ENCODE peak calls at places on chromosomes 6 and 20, in seven cellular contexts. A is endothelial cell of umbilical vein, M is fibroblast of lung, T is lower lobe of right lung, X is tibial artery, O is esophagus squamous epithelium, E is adrenal gland. Y is an unnamed sample. For H3K36me3, the result is how much of the 10 kb centered on the place peaks cover.

GRCh38 chr6:121321282-121321681 is 13.0 kb downstream of the TBC1D32 start:
- DNase-seq in A (no peak), M (no peak), T (no peak), X (no peak), O (no peak), E (no peak), Y (no peak)

GRCh38 chr6:33105386-33105785 is 29.6 kb downstream of the HLA-DPB1 start:
- DNase-seq in A (no peak), M (no peak), T (no peak), X (no peak), O (no peak), E (no peak), Y (no peak)

GRCh38 chr20:63966172-63966943 is 3.4 kb downstream of the ZNF512B start:
- DNase-seq in A (no peak), M (no peak), T (peak), X (no peak), O (no peak), E (peak), Y (no peak)

GRCh38 chr6:26388441-26388840 is 5.5 kb downstream of the BTN2A2 start:
- DNase-seq in A (no peak), M (no peak), T (no peak), X (no peak), O (no peak), E (no peak), Y (no peak)

GRCh38 chr6:17705428-17705777 is 1.3 kb downstream of the NUP153 start:
- DNase-seq in A (peak), M (peak), T (no peak), X (peak), O (no peak), E (peak), Y (peak)

GRCh38 chr20:19943021-19943659 is 74.0 kb upstream of the NAA20 start:
- DNase-seq in A (peak), M (no peak), T (peak), X (no peak), O (no peak), E (no peak), Y (no peak)

GRCh38 chr6:127200114-127200513 is 66.5 kb upstream of the RNF146 start:
- DNase-seq in A (no peak), M (no peak), T (no peak), X (no peak), O (no peak), E (no peak), Y (no peak)

GRCh38 chr6:33215281-33215680 is 7.0 kb downstream of the RING1 start:
- DNase-seq in A (no peak), M (no peak), T (no peak), X (no peak), O (no peak), E (no peak), Y (no peak)

GRCh38 chr6:4804095-4804494 is 27.9 kb downstream of the CDYL start:
- DNase-seq in A (no peak), M (peak), T (no peak), X (no peak), O (no peak), E (no peak), Y (no peak)

GRCh38 chr20:49599746-49600113 is 31.8 kb upstream of the PTGIS start:
- DNase-seq in A (no peak), M (no peak), T (no peak), X (no peak), O (no peak), E (no peak), Y (no peak)

GRCh38 chr6:167578371-167578901 is 248.3 kb upstream of the AFDN start:
- DNase-seq in A (no peak), M (no peak), T (no peak), X (no peak), O (no peak), E (no peak), Y (peak)

GRCh38 chr6:28587011-28587745 is 61.5 kb downstream of the GPX5 start:
- DNase-seq in A (no peak), M (peak), T (peak), X (no peak), O (no peak), E (peak), Y (no peak)

GRCh38 chr6:87274660-87275273 is 47.6 kb upstream of the SMIM8 start:
- DNase-seq in A (no peak), M (peak), T (no peak), X (no peak), O (no peak), E (peak), Y (no peak)

GRCh38 chr6:37056112-37056403 is 50.6 kb downstream of the FGD2 start:
- DNase-seq in A (no peak), M (no peak), T (no peak), X (no peak), O (no peak), E (no peak), Y (no peak)

GRCh38 chr6:104625536-104625935 is 234.2 kb downstream of the HACE1 start:
- DNase-seq in A (no peak), M (peak), T (no peak), X (no peak), O (no peak), E (no peak), Y (no peak)

GRCh38 chr20:48215536-48215935 is 430.3 kb upstream of the SULF2 start:
- DNase-seq in A (no peak), M (no peak), T (no peak), X (no peak), O (no peak), E (no peak), Y (no peak)

GRCh38 chr6:170311696-170312095 is 5.1 kb downstream of the FAM120B start:
- DNase-seq in A (no peak), M (no peak), T (no peak), X (no peak), O (no peak), E (no peak), Y (no peak)

GRCh38 chr20:22561965-22562581 is 22.3 kb downstream of the FOXA2 start:
- DNase-seq in A (no peak), M (no peak), T (no peak), X (no peak), O (no peak), E (no peak), Y (no peak)

GRCh38 chr6:692356-692851 is 535 bp downstream of the EXOC2 start:
- DNase-seq in A (peak), M (no peak), T (peak), X (no peak), O (no peak), E (peak), Y (peak)

GRCh38 chr20:8212286-8212685 is 80.2 kb downstream of the PLCB1 start:
- DNase-seq in A (peak), M (peak), T (no peak), X (no peak), O (no peak), E (no peak), Y (no peak)

GRCh38 chr6:37732688-37733087 is 35.0 kb upstream of the MDGA1 start:
- DNase-seq in A (no peak), M (no peak), T (no peak), X (no peak), O (no peak), E (no peak), Y (no peak)

GRCh38 chr6:14819001-14819400 is 426.9 kb upstream of the JARID2 start:
- DNase-seq in A (no peak), M (no peak), T (no peak), X (no peak), O (no peak), E (no peak), Y (no peak)

GRCh38 chr6:163416640-163417253 is 2.2 kb downstream of the QKI start:
- DNase-seq in A (peak), M (peak), T (no peak), X (peak), O (no peak), E (no peak), Y (no peak)

GRCh38 chr6:163780993-163781392 is 366.5 kb downstream of the QKI start:
- DNase-seq in A (no peak), M (peak), T (no peak), X (peak), O (no peak), E (no peak), Y (no peak)

GRCh38 chr6:125986295-125986955 is at the start of gene TRMT11:
- DNase-seq in A (peak), M (peak), T (peak), X (peak), O (peak), E (peak), Y (peak)
- H3K27ac ChIP-seq in A (peak), M (peak), T (peak), X (peak), O (peak), E (peak), Y (peak)

GRCh38 chr20:1375515-1375914 is 17.3 kb downstream of the FKBP1A start:
- DNase-seq in A (peak), M (peak), T (no peak), X (no peak), O (no peak), E (no peak), Y (no peak)
- H3K36me3 ChIP-seq in A (under half), M (under half), T (under half), X (under half), O (under half), E (under half), Y (under half)

DNA sequence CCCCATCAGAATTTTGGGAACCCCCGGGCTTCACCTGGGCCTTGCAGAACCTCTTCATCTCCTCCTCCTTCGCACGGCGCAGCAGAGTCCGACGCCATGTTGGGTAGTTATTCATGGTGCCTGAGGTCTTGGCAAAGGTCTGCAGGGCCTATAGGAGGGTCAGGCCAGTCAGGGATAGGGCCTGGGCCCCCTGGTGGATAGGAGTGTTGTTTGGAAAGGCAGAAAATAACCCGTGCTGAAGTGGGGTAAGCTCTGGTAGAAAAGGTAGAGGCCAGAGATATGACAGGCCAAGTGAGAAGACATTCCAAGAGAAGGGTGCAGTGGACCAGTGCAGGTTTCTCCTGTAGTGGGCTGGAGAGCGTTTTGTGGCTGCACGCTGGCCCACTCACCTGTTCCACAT is 4.9 kb downstream of the SMPD2 start:
- DNase-seq in A (no peak), M (no peak), T (no peak), X (no peak), O (no peak), E (no peak), Y (no peak)
- TF ChIP-seq CTCF in A (no peak), M (no peak), T (no peak), X (no peak), O (no peak), E (no peak), Y (no peak)

GRCh38 chr6:112244428-112244827 is 9.9 kb downstream of the LAMA4 start:
- DNase-seq in A (peak), M (no peak), T (no peak), X (no peak), O (no peak), E (no peak), Y (no peak)

GRCh38 chr6:112247275-112247674 is 7.1 kb downstream of the LAMA4 start:
- DNase-seq in A (no peak), M (no peak), T (no peak), X (no peak), O (no peak), E (no peak), Y (no peak)

GRCh38 chr6:112243861-112244415 is 10.4 kb downstream of the LAMA4 start:
- DNase-seq in A (peak), M (no peak), T (no peak), X (no peak), O (no peak), E (no peak), Y (no peak)

GRCh38 chr6:112241820-112242443 is 12.4 kb downstream of the LAMA4 start:
- DNase-seq in A (peak), M (no peak), T (no peak), X (no peak), O (no peak), E (no peak), Y (no peak)

GRCh38 chr6:112245511-112246203 is 8.7 kb downstream of the LAMA4 start:
- DNase-seq in A (peak), M (peak), T (no peak), X (no peak), O (no peak), E (no peak), Y (no peak)
- H3K27ac ChIP-seq in A (peak), M (peak), T (peak), X (peak), O (no peak), E (no peak), Y (peak)

DNA sequence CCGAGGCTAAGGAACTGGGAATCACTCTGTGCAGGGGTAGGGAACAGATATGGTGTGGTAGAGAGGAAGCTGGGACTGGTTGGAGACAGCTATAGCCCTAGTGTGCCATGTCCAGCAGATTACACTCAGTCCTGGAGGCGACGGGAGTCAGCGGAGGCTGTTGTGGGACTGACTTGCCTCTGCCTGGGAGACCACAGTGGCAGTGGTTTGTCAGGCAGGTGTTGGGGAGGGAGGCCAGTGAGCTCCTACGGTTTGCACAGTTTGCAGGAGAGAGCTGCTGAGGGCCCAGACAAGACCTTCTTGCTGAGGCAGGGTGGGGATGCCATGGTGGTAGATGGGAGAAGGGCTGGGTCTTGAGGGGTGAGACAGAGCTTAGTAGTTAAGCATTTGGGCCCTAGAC is 4.9 kb downstream of the PLCG1 start:
- DNase-seq in A (no peak), M (no peak), T (no peak), X (no peak), O (no peak), E (no peak), Y (no peak)
- H3K36me3 ChIP-seq in A (under half), M (under half), T (under half), X (under half), O (under half), E (under half), Y (under half)

GRCh38 chr6:157670466-157671186 is 152.4 kb upstream of the SNX9 start:
- DNase-seq in A (no peak), M (peak), T (no peak), X (peak), O (no peak), E (no peak), Y (peak)

GRCh38 chr6:157667211-157668033 is 155.6 kb upstream of the SNX9 start:
- DNase-seq in A (peak), M (peak), T (no peak), X (peak), O (no peak), E (peak), Y (no peak)

GRCh38 chr6:157668690-157669089 is 154.4 kb upstream of the SNX9 start:
- DNase-seq in A (no peak), M (no peak), T (peak), X (no peak), O (no peak), E (no peak), Y (no peak)

GRCh38 chr6:157668034-157668401 is 155.0 kb upstream of the SNX9 start:
- DNase-seq in A (no peak), M (no peak), T (no peak), X (no peak), O (no peak), E (no peak), Y (no peak)

GRCh38 chr6:157669747-157670216 is 153.3 kb upstream of the SNX9 start:
- DNase-seq in A (peak), M (peak), T (peak), X (peak), O (no peak), E (peak), Y (peak)
- TF ChIP-seq CTCF in A (no peak), M (peak), T (no peak), X (peak), O (no peak), E (peak), Y (peak)

GRCh38 chr20:25394276-25394675 is 3.6 kb upstream of the ABHD12 start:
- DNase-seq in A (peak), M (no peak), T (no peak), X (no peak), O (no peak), E (no peak), Y (no peak)

GRCh38 chr20:25398363-25399037 is 7.9 kb upstream of the ABHD12 start:
- DNase-seq in A (no peak), M (no peak), T (no peak), X (no peak), O (no peak), E (no peak), Y (no peak)

GRCh38 chr20:25397827-25398226 is 7.2 kb upstream of the ABHD12 start:
- DNase-seq in A (no peak), M (no peak), T (no peak), X (no peak), O (no peak), E (no peak), Y (no peak)

GRCh38 chr20:25397081-25397480 is 6.4 kb upstream of the ABHD12 start:
- DNase-seq in A (no peak), M (no peak), T (no peak), X (no peak), O (no peak), E (no peak), Y (no peak)

GRCh38 chr20:25394996-25395395 is 4.4 kb upstream of the ABHD12 start:
- DNase-seq in A (no peak), M (no peak), T (no peak), X (no peak), O (no peak), E (no peak), Y (no peak)
- H3K27ac ChIP-seq in A (no peak), M (no peak), T (no peak), X (no peak), O (no peak), E (no peak), Y (no peak)

GRCh38 chr6:111668410-111668809 is 62.7 kb upstream of the TRAF3IP2 start:
- DNase-seq in A (no peak), M (no peak), T (no peak), X (no peak), O (no peak), E (no peak), Y (no peak)
- H3K36me3 ChIP-seq in A (under half), M (under half), T (under half), X (under half), O (under half), E (under half), Y (under half)

DNA sequence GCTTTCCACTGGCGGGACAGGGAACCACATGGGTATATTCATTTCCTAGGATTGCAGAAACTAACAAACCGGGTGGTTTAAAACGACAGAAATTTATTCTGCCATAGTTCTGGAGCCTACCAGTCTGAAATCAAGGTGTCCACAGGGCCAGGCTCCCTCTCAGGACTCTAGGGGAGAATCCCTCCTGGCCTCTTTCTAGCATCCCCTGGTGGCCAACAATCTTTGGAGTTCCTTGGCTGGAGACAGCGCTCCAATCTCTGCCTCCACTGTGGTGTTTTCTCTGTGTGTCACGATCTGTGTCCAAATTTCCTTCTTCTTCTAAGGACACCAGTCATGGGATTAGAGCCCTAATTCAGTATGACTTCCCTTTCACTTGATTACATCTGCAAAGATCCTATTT is 95.0 kb downstream of the SCML4 start:
- DNase-seq in A (no peak), M (no peak), T (no peak), X (no peak), O (no peak), E (no peak), Y (no peak)
- TF ChIP-seq CTCF in A (no peak), M (no peak), T (no peak), X (no peak), O (no peak), E (no peak), Y (no peak)

Y was measured in right atrium auricular region.